ENCODE peak calls at places on chromosomes 4 and X, in seven cellular contexts. One of them, this sample, is unnamed.

GRCh38 chrX:49171752-49172279 is at the start of gene PLP2:
- DNase-seq in SK-N-SH: peak; percentile 76
- DNase-seq in HCT116: no peak
- DNase-seq in GM12878: no peak
- DNase-seq in H1: no peak
- DNase-seq in HepG2: no peak
- DNase-seq in K562: peak; percentile 52
- DNase-seq in this sample: no peak

GRCh38 chr4:42750091-42750490 is 93.2 kb upstream of the ATP8A1 start:
- DNase-seq in K562: no peak
- DNase-seq in SK-N-SH: peak; percentile 39
- DNase-seq in GM12878: peak; percentile 3
- DNase-seq in H1: no peak
- DNase-seq in HepG2: no peak
- DNase-seq in HCT116: no peak
- DNase-seq in this sample: no peak

GRCh38 chr4:158253350-158253980 is 43.2 kb downstream of the TMEM144 start:
- DNase-seq in K562: no peak
- DNase-seq in SK-N-SH: peak; percentile 48
- DNase-seq in H1: no peak
- DNase-seq in HepG2: peak; percentile 53
- DNase-seq in HCT116: peak; percentile 27
- DNase-seq in GM12878: no peak
- DNase-seq in this sample: peak; percentile 41

GRCh38 chr4:8607603-8608481 is 15.3 kb downstream of the CPZ start:
- DNase-seq in HCT116: no peak
- DNase-seq in HepG2: no peak
- DNase-seq in SK-N-SH: peak; percentile 97
- DNase-seq in H1: peak; percentile 21
- DNase-seq in K562: peak; percentile 80
- DNase-seq in GM12878: no peak
- DNase-seq in this sample: peak; percentile 4

GRCh38 chr4:827209-828081 is 1.5 kb upstream of the CPLX1 start:
- DNase-seq in H1: no peak
- DNase-seq in SK-N-SH: no peak
- DNase-seq in HepG2: no peak
- DNase-seq in HCT116: no peak
- DNase-seq in K562: no peak
- DNase-seq in GM12878: no peak
- DNase-seq in this sample: no peak

GRCh38 chrX:118360429-118361125 is 14.7 kb downstream of the WDR44 start:
- DNase-seq in HCT116: no peak
- DNase-seq in H1: no peak
- DNase-seq in HepG2: no peak
- DNase-seq in SK-N-SH: no peak
- DNase-seq in GM12878: no peak
- DNase-seq in K562: no peak
- DNase-seq in this sample: no peak

GRCh38 chr4:3340703-3341088 is 47.9 kb downstream of the RGS12 start:
- DNase-seq in SK-N-SH: no peak
- DNase-seq in K562: no peak
- DNase-seq in GM12878: no peak
- DNase-seq in H1: no peak
- DNase-seq in HepG2: no peak
- DNase-seq in HCT116: no peak
- DNase-seq in this sample: no peak

GRCh38 chr4:145154573-145154972 is 25.8 kb downstream of the OTUD4 start:
- DNase-seq in GM12878: no peak
- DNase-seq in H1: no peak
- DNase-seq in K562: no peak
- DNase-seq in SK-N-SH: no peak
- DNase-seq in HCT116: no peak
- DNase-seq in HepG2: peak; percentile 31
- DNase-seq in this sample: no peak

GRCh38 chr4:113969935-113970334 is 9.5 kb downstream of the ARSJ start:
- DNase-seq in SK-N-SH: no peak
- DNase-seq in K562: no peak
- DNase-seq in H1: no peak
- DNase-seq in GM12878: no peak
- DNase-seq in HepG2: no peak
- DNase-seq in HCT116: no peak
- DNase-seq in this sample: no peak

GRCh38 chr4:2402053-2402452 is 16.4 kb downstream of the ZFYVE28 start:
- DNase-seq in SK-N-SH: peak; percentile 87
- DNase-seq in HCT116: no peak
- DNase-seq in GM12878: no peak
- DNase-seq in HepG2: peak; percentile 73
- DNase-seq in K562: peak; percentile 91
- DNase-seq in H1: peak; percentile 74
- DNase-seq in this sample: no peak

GRCh38 chr4:105061136-105061696 is 85.5 kb upstream of the TET2 start:
- DNase-seq in HCT116: peak; percentile 28
- DNase-seq in K562: no peak
- DNase-seq in H1: peak; percentile 3
- DNase-seq in GM12878: peak; percentile 85
- DNase-seq in HepG2: peak; percentile 2
- DNase-seq in SK-N-SH: no peak
- DNase-seq in this sample: no peak

GRCh38 chr4:6449746-6450369 is 22.6 kb downstream of the PPP2R2C start:
- DNase-seq in HepG2: no peak
- DNase-seq in H1: no peak
- DNase-seq in GM12878: no peak
- DNase-seq in HCT116: no peak
- DNase-seq in K562: no peak
- DNase-seq in SK-N-SH: no peak
- DNase-seq in this sample: no peak

GRCh38 chr4:140069068-140069467 is 84.9 kb downstream of the MAML3 start:
- DNase-seq in SK-N-SH: no peak
- DNase-seq in K562: no peak
- DNase-seq in HepG2: no peak
- DNase-seq in H1: no peak
- DNase-seq in GM12878: no peak
- DNase-seq in HCT116: no peak
- DNase-seq in this sample: no peak

GRCh38 chrX:43002526-43003203 is 224.7 kb upstream of the PPP1R2C start:
- DNase-seq in SK-N-SH: no peak
- DNase-seq in K562: no peak
- DNase-seq in HCT116: no peak
- DNase-seq in HepG2: no peak
- DNase-seq in GM12878: peak; percentile 51
- DNase-seq in H1: no peak
- DNase-seq in this sample: no peak

GRCh38 chr4:169707958-169708643 is 49.6 kb downstream of the HPF1 start:
- DNase-seq in HCT116: no peak
- DNase-seq in K562: no peak
- DNase-seq in GM12878: no peak
- DNase-seq in H1: no peak
- DNase-seq in HepG2: no peak
- DNase-seq in SK-N-SH: no peak
- DNase-seq in this sample: no peak

GRCh38 chr4:10879411-10880110 is 195.0 kb upstream of the CLNK start:
- DNase-seq in K562: no peak
- DNase-seq in GM12878: no peak
- DNase-seq in HepG2: no peak
- DNase-seq in H1: no peak
- DNase-seq in HCT116: no peak
- DNase-seq in SK-N-SH: no peak
- DNase-seq in this sample: no peak

GRCh38 chr4:24657768-24658617 is 73.6 kb upstream of the DHX15 start:
- DNase-seq in HCT116: peak; percentile 47
- DNase-seq in GM12878: peak; percentile 80
- DNase-seq in H1: no peak
- DNase-seq in SK-N-SH: no peak
- DNase-seq in K562: no peak
- DNase-seq in HepG2: peak; percentile 73
- DNase-seq in this sample: no peak

GRCh38 chr4:41281038-41281634 is 24.4 kb downstream of the UCHL1 start:
- DNase-seq in HCT116: peak; percentile 82
- DNase-seq in K562: peak; percentile 65
- DNase-seq in GM12878: peak; percentile 48
- DNase-seq in H1: no peak
- DNase-seq in HepG2: peak; percentile 64
- DNase-seq in SK-N-SH: peak; percentile 84
- DNase-seq in this sample: peak; percentile 75

GRCh38 chrX:39982927-39983326 is 114.8 kb downstream of the BCOR start:
- DNase-seq in HCT116: no peak
- DNase-seq in HepG2: no peak
- DNase-seq in GM12878: no peak
- DNase-seq in SK-N-SH: no peak
- DNase-seq in H1: no peak
- DNase-seq in K562: no peak
- DNase-seq in this sample: no peak

GRCh38 chrX:83845397-83845796 is 15.5 kb upstream of the CYLC1 start:
- DNase-seq in HCT116: peak; percentile 0
- DNase-seq in SK-N-SH: peak; percentile 41
- DNase-seq in HepG2: peak; percentile 18
- DNase-seq in K562: peak; percentile 11
- DNase-seq in GM12878: no peak
- DNase-seq in H1: no peak
- DNase-seq in this sample: peak; percentile 20

GRCh38 chrX:2969021-2969420 is 37.3 kb upstream of the ARSH start:
- DNase-seq in HCT116: no peak
- DNase-seq in GM12878: no peak
- DNase-seq in HepG2: no peak
- DNase-seq in SK-N-SH: no peak
- DNase-seq in K562: no peak
- DNase-seq in H1: no peak
- DNase-seq in this sample: no peak

GRCh38 chr4:16289872-16290554 is 63.7 kb upstream of the TAPT1 start:
- DNase-seq in SK-N-SH: peak; percentile 51
- DNase-seq in HCT116: peak; percentile 7
- DNase-seq in HepG2: peak; percentile 7
- DNase-seq in K562: peak; percentile 12
- DNase-seq in GM12878: no peak
- DNase-seq in H1: no peak
- DNase-seq in this sample: peak; percentile 8
- TF ChIP-seq SIN3A in SK-N-SH: no peak
- TF ChIP-seq SIN3A in HCT116: no peak
- TF ChIP-seq SIN3A in HepG2: no peak
- TF ChIP-seq SIN3A in K562: no peak
- TF ChIP-seq SIN3A in GM12878: no peak
- TF ChIP-seq SIN3A in H1: no peak
- TF ChIP-seq SIN3A in this sample: no peak

DNA sequence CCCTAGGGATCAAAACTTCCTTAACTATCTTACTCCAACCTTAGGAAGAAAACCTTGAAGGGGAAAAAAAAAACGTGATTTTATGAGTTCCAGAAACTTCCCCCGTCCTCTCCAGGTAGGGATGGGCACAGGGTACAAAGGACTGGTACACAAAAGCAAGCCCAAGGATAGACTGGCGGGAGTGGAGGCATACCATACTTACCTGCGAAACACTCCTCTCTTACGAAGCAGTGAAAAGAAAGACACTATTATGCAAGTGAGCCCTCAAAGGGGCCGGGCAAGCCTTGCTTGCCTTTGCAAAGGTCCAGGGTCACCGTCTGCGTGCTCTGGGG is 651 bp downstream of the TSPAN6 start:
- DNase-seq in HCT116: no peak
- DNase-seq in GM12878: no peak
- DNase-seq in HepG2: no peak
- DNase-seq in H1: no peak
- DNase-seq in SK-N-SH: no peak
- DNase-seq in K562: no peak
- DNase-seq in this sample: no peak
- H3K27ac ChIP-seq in HCT116: peak overlapping the region; percentile 52
- H3K27ac ChIP-seq in GM12878: no peak overlapping the region
- H3K27ac ChIP-seq in HepG2: peak overlapping the region; percentile 92
- H3K27ac ChIP-seq in H1: peak overlapping the region; percentile 88
- H3K27ac ChIP-seq in SK-N-SH: peak overlapping the region; percentile 60
- H3K27ac ChIP-seq in K562: no peak overlapping the region
- H3K27ac ChIP-seq in this sample: peak overlapping the region; percentile 64

GRCh38 chr4:186708554-186708953 is 15.1 kb downstream of the FAT1 start:
- DNase-seq in GM12878: no peak
- DNase-seq in K562: no peak
- DNase-seq in HepG2: no peak
- DNase-seq in H1: no peak
- DNase-seq in SK-N-SH: no peak
- DNase-seq in HCT116: no peak
- DNase-seq in this sample: no peak

GRCh38 chr4:186709509-186709908 is 14.1 kb downstream of the FAT1 start:
- DNase-seq in GM12878: no peak
- DNase-seq in H1: no peak
- DNase-seq in HCT116: no peak
- DNase-seq in HepG2: no peak
- DNase-seq in K562: no peak
- DNase-seq in SK-N-SH: no peak
- DNase-seq in this sample: no peak

GRCh38 chr4:186710521-186711119 is 13.0 kb downstream of the FAT1 start:
- DNase-seq in SK-N-SH: no peak
- DNase-seq in H1: no peak
- DNase-seq in HepG2: peak; percentile 41
- DNase-seq in HCT116: no peak
- DNase-seq in GM12878: no peak
- DNase-seq in K562: no peak
- DNase-seq in this sample: no peak

GRCh38 chr4:186707996-186708395 is 15.7 kb downstream of the FAT1 start:
- DNase-seq in HepG2: no peak
- DNase-seq in HCT116: no peak
- DNase-seq in K562: no peak
- DNase-seq in H1: no peak
- DNase-seq in SK-N-SH: no peak
- DNase-seq in GM12878: no peak
- DNase-seq in this sample: no peak

GRCh38 chr4:186707574-186707973 is 16.1 kb downstream of the FAT1 start:
- DNase-seq in HepG2: no peak
- DNase-seq in GM12878: no peak
- DNase-seq in HCT116: no peak
- DNase-seq in H1: no peak
- DNase-seq in SK-N-SH: no peak
- DNase-seq in K562: no peak
- DNase-seq in this sample: no peak
- H3K4me1 ChIP-seq in HepG2: peaks cover 65% of the 10 kb centered on the region
- H3K4me1 ChIP-seq in GM12878: no peaks in the 10 kb centered on the region
- H3K4me1 ChIP-seq in HCT116: peaks cover 2% of the 10 kb centered on the region
- H3K4me1 ChIP-seq in H1: peaks cover 2% of the 10 kb centered on the region
- H3K4me1 ChIP-seq in SK-N-SH: no peaks in the 10 kb centered on the region
- H3K4me1 ChIP-seq in K562: no peaks in the 10 kb centered on the region
- H3K4me1 ChIP-seq in this sample: peaks cover 71% of the 10 kb centered on the region

GRCh38 chr4:138612428-138612827 is 370.3 kb upstream of the SLC7A11 start:
- DNase-seq in GM12878: no peak
- DNase-seq in HepG2: no peak
- DNase-seq in H1: no peak
- DNase-seq in SK-N-SH: no peak
- DNase-seq in K562: no peak
- DNase-seq in HCT116: no peak
- DNase-seq in this sample: no peak

GRCh38 chr4:138611017-138611416 is 368.9 kb upstream of the SLC7A11 start:
- DNase-seq in GM12878: no peak
- DNase-seq in H1: no peak
- DNase-seq in HepG2: no peak
- DNase-seq in K562: no peak
- DNase-seq in HCT116: no peak
- DNase-seq in SK-N-SH: peak; percentile 30
- DNase-seq in this sample: no peak

GRCh38 chr4:138611721-138612120 is 369.6 kb upstream of the SLC7A11 start:
- DNase-seq in GM12878: no peak
- DNase-seq in SK-N-SH: peak; percentile 51
- DNase-seq in H1: no peak
- DNase-seq in HCT116: no peak
- DNase-seq in HepG2: no peak
- DNase-seq in K562: no peak
- DNase-seq in this sample: no peak

GRCh38 chr4:138614462-138615142 is 372.5 kb upstream of the SLC7A11 start:
- DNase-seq in SK-N-SH: no peak
- DNase-seq in GM12878: no peak
- DNase-seq in K562: no peak
- DNase-seq in HepG2: no peak
- DNase-seq in HCT116: no peak
- DNase-seq in H1: no peak
- DNase-seq in this sample: no peak

GRCh38 chr4:138616775-138617174 is 374.6 kb upstream of the SLC7A11 start:
- DNase-seq in H1: no peak
- DNase-seq in GM12878: no peak
- DNase-seq in SK-N-SH: no peak
- DNase-seq in HepG2: no peak
- DNase-seq in K562: no peak
- DNase-seq in HCT116: no peak
- DNase-seq in this sample: no peak
- TF ChIP-seq SIN3A in H1: no peak
- TF ChIP-seq SIN3A in GM12878: no peak
- TF ChIP-seq SIN3A in SK-N-SH: no peak
- TF ChIP-seq SIN3A in HepG2: no peak
- TF ChIP-seq SIN3A in K562: no peak
- TF ChIP-seq SIN3A in HCT116: no peak
- TF ChIP-seq SIN3A in this sample: no peak